ENCODE peak calls at places on chromosomes 7 and 10, in five cellular contexts. U, N, S, T and F are unnamed samples.

GRCh38 chr7:130356760-130357611 is 12.4 kb downstream of the CPA5 start:
- DNase-seq in U (peak; percentile 94), N (peak; percentile 81), S (no peak), T (no peak), F (no peak)

GRCh38 chr10:110181451-110181850 is 26.0 kb upstream of the MXI1 start:
- DNase-seq in U (no peak), N (no peak), S (no peak), T (no peak), F (no peak)

GRCh38 chr7:7176421-7177043 is 5.8 kb upstream of the C1GALT1 start:
- DNase-seq in U (peak; percentile 89), N (no peak), S (no peak), T (no peak), F (no peak)

GRCh38 chr7:157797361-157797760 is 460.6 kb downstream of the DNAJB6 start:
- DNase-seq in U (no peak), N (no peak), S (peak; percentile 38), T (no peak), F (peak; percentile 21)

GRCh38 chr7:68309806-68310205 is 1288.5 kb upstream of the AUTS2 start:
- DNase-seq in U (peak; percentile 51), N (no peak), S (no peak), T (no peak), F (no peak)

GRCh38 chr10:133411523-133412380 is 12.7 kb downstream of the SPRN start:
- DNase-seq in U (peak; percentile 81), N (no peak), S (no peak), T (no peak), F (no peak)

GRCh38 chr7:131769241-131769640 is 212.8 kb upstream of the PODXL start:
- DNase-seq in U (peak; percentile 0), N (no peak), S (no peak), T (no peak), F (no peak)

GRCh38 chr7:155219947-155220769 is 77.5 kb upstream of the INSIG1 start:
- DNase-seq in U (no peak), N (peak; percentile 60), S (no peak), T (no peak), F (no peak)

GRCh38 chr10:11145498-11145855 is 127.8 kb downstream of the CELF2 start:
- DNase-seq in U (no peak), N (no peak), S (peak; percentile 55), T (peak; percentile 47), F (peak; percentile 45)

GRCh38 chr7:44143606-44144250 is 2.6 kb upstream of the MYL7 start:
- DNase-seq in U (no peak), N (peak; percentile 8), S (no peak), T (no peak), F (no peak)

GRCh38 chr7:136942396-136942795 is 73.9 kb downstream of the CHRM2 start:
- DNase-seq in U (no peak), N (no peak), S (no peak), T (no peak), F (no peak)

GRCh38 chr7:131251371-131251770 is 76.3 kb upstream of the MKLN1 start:
- DNase-seq in U (no peak), N (no peak), S (no peak), T (no peak), F (no peak)

GRCh38 chr10:99172130-99172738 is 63.4 kb downstream of the HPSE2 start:
- DNase-seq in U (peak; percentile 2), N (peak; percentile 52), S (no peak), T (no peak), F (peak; percentile 46)

GRCh38 chr10:62560207-62560819 is 186.1 kb downstream of the ZNF365 start:
- DNase-seq in U (peak; percentile 80), N (peak; percentile 19), S (no peak), T (no peak), F (no peak)

GRCh38 chr7:24075426-24075810 is 208.6 kb upstream of the NPY start:
- DNase-seq in U (no peak), N (no peak), S (no peak), T (no peak), F (no peak)

GRCh38 chr7:24283559-24283899 is 461 bp upstream of the NPY start:
- DNase-seq in U (peak; percentile 3), N (no peak), S (no peak), T (no peak), F (no peak)

GRCh38 chr7:8435120-8435519 is 1.7 kb downstream of the NXPH1 start:
- DNase-seq in U (no peak), N (no peak), S (no peak), T (no peak), F (no peak)

GRCh38 chr7:41996381-41997035 is 240.5 kb downstream of the GLI3 start:
- DNase-seq in U (peak; percentile 83), N (no peak), S (no peak), T (no peak), F (no peak)

GRCh38 chr7:92292981-92293380 is 47.2 kb downstream of the ANKIB1 start:
- DNase-seq in U (no peak), N (no peak), S (no peak), T (no peak), F (no peak)

GRCh38 chr10:93514496-93514895 is 18.1 kb downstream of the CEP55 start:
- DNase-seq in U (no peak), N (no peak), S (no peak), T (no peak), F (no peak)

GRCh38 chr10:101063162-101063525 is 1.4 kb downstream of the KAZALD1 start:
- DNase-seq in U (no peak), N (no peak), S (no peak), T (no peak), F (no peak)

GRCh38 chr10:14670551-14671240 is 104.0 kb downstream of the FAM107B start:
- DNase-seq in U (no peak), N (no peak), S (no peak), T (no peak), F (no peak)

GRCh38 chr7:157739650-157740049 is 402.8 kb downstream of the DNAJB6 start:
- DNase-seq in U (no peak), N (peak; percentile 4), S (no peak), T (no peak), F (peak; percentile 15)

GRCh38 chr7:95749044-95749443 is 23.3 kb upstream of the DYNC1I1 start:
- DNase-seq in U (no peak), N (no peak), S (no peak), T (no peak), F (no peak)

GRCh38 chr10:95327367-95327766 is 36.6 kb upstream of the PDLIM1 start:
- DNase-seq in U (peak; percentile 55), N (peak; percentile 72), S (peak; percentile 60), T (peak; percentile 79), F (no peak)

GRCh38 chr10:17607603-17608332 is 9.4 kb downstream of the HACD1 start:
- DNase-seq in U (peak; percentile 47), N (no peak), S (no peak), T (peak; percentile 42), F (peak; percentile 24)

GRCh38 chr10:127880557-127880956 is 12.2 kb downstream of the CLRN3 start:
- DNase-seq in U (no peak), N (no peak), S (no peak), T (no peak), F (no peak)

GRCh38 chr7:104979167-104979841 is 34.7 kb upstream of the KMT2E start:
- DNase-seq in U (peak; percentile 83), N (no peak), S (no peak), T (no peak), F (no peak)

GRCh38 chr7:70285854-70286253 is 687.6 kb downstream of the AUTS2 start:
- DNase-seq in U (no peak), N (no peak), S (no peak), T (no peak), F (no peak)

GRCh38 chr10:107423903-107424302 is 259.4 kb upstream of the SORCS1 start:
- DNase-seq in U (no peak), N (no peak), S (no peak), T (no peak), F (no peak)

GRCh38 chr10:128070721-128071416 is 55.4 kb downstream of the MKI67 start:
- DNase-seq in U (no peak), N (no peak), S (no peak), T (no peak), F (no peak)

GRCh38 chr7:17058568-17058967 is 176.8 kb upstream of the AGR3 start:
- DNase-seq in U (peak; percentile 47), N (no peak), S (no peak), T (no peak), F (no peak)

GRCh38 chr7:139382439-139382838 is 22.7 kb downstream of the LUC7L2 start:
- DNase-seq in U (no peak), N (no peak), S (no peak), T (no peak), F (no peak)

GRCh38 chr7:64310426-64310825 is 3.3 kb upstream of the ZNF736 start:
- DNase-seq in U (no peak), N (no peak), S (no peak), T (no peak), F (no peak)

GRCh38 chr7:64308019-64308275 is 5.8 kb upstream of the ZNF736 start:
- DNase-seq in U (no peak), N (no peak), S (no peak), T (no peak), F (peak; percentile 41)

GRCh38 chr7:64312826-64313225 is 935 bp upstream of the ZNF736 start:
- DNase-seq in U (no peak), N (no peak), S (no peak), T (no peak), F (no peak)

DNA sequence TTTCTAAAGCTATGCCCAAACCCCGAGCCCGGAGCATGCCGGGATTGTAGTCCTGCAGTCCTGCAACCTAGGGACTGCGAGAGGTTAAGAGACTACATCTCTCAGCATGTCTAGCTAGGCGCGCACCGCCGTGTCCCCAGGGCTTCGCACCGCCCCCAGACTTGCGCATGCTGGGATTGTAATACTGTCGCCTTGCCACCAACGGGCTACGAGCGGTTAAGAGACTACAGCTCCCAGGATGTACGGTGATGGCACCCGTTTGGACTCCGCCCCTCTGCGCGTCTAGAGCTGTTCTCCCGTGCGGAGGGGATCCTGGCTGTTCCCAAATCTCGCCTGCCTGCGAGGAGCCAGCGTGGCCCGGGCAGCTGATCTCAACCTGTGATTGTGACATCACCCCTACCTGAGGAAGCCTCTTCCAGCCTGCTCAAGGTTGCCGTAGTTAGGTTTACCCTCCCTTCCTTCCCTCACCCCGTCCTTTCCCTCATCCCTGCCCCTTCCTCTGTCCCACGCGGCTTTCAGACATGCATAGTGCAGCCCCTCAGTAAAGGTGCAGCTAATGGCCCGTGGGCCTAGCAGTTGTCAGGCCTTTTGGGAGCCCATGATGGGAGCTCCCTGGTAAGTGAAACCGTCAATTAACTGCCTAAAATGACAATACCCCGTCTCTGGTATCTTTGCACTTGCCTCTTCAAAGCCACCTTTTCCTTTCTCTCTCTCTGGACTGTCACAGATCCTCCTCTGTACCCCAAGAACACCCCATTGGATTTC is 6.3 kb upstream of the ZNF736 start:
- DNase-seq in U (peak; percentile 83), N (peak; percentile 94), S (peak; percentile 97), T (peak; percentile 92), F (peak; percentile 96)
- TF ChIP-seq CTCF in U (no peak), N (peak; percentile 50), S (no peak), T (no peak), F (no peak)

GRCh38 chr7:39421251-39421650 is 145.0 kb upstream of the YAE1 start:
- DNase-seq in U (no peak), N (no peak), S (no peak), T (no peak), F (no peak)
- H3K9me3 ChIP-seq in U (no peaks in the 10 kb centered on the region), N (no peaks in the 10 kb centered on the region), S (no peaks in the 10 kb centered on the region), T (no peaks in the 10 kb centered on the region), F (no peaks in the 10 kb centered on the region)

GRCh38 chr7:106057962-106058901 is 53.9 kb downstream of the SYPL1 start:
- DNase-seq in U (no peak), N (peak; percentile 76), S (peak; percentile 81), T (no peak), F (peak; percentile 84)
- H3K4me1 ChIP-seq in U (no peaks in the 10 kb centered on the region), N (peaks cover 22% of the 10 kb centered on the region), S (peaks cover 7% of the 10 kb centered on the region), T (peaks cover 13% of the 10 kb centered on the region), F (peaks cover 7% of the 10 kb centered on the region)

GRCh38 chr7:127514499-127514898 is 70.9 kb downstream of the GCC1 start:
- DNase-seq in U (peak; percentile 36), N (no peak), S (no peak), T (no peak), F (no peak)
- TF ChIP-seq CTCF in U (peak; percentile 48), N (peak; percentile 51), S (peak; percentile 34), T (peak; percentile 57), F (no peak)